ENCODE peak calls at places on chromosomes 13 and 19, in five cellular contexts. R is neural progenitor cell, M is HCT116, Z is GM23248, Q is PC-3. A is an unnamed sample.

GRCh38 chr13:88586263-88586662 is 915.1 kb downstream of the SLITRK5 start:
- DNase-seq in R (no peak), M (no peak), Z (no peak), Q (peak; percentile 6), A (no peak)

GRCh38 chr19:7679017-7679720 is 1.5 kb upstream of the TRAPPC5 start:
- DNase-seq in R (no peak), M (no peak), Z (no peak), Q (peak; percentile 55), A (peak; percentile 23)

GRCh38 chr13:32887617-32888016 is 128.6 kb upstream of the KL start:
- DNase-seq in R (no peak), M (no peak), Z (no peak), Q (no peak), A (no peak)

GRCh38 chr19:10896851-10897526 is 25.6 kb downstream of the CARM1 start:
- DNase-seq in R (no peak), M (no peak), Z (no peak), Q (peak; percentile 66), A (no peak)

GRCh38 chr19:2342656-2343288 is 14.3 kb downstream of the SPPL2B start:
- DNase-seq in R (no peak), M (no peak), Z (no peak), Q (no peak), A (no peak)

GRCh38 chr19:14480695-14481069 is 5.5 kb upstream of the PTGER1 start:
- DNase-seq in R (no peak), M (no peak), Z (peak; percentile 33), Q (no peak), A (no peak)

GRCh38 chr13:63396746-63397145 is 1981.1 kb upstream of the PCDH20 start:
- DNase-seq in R (no peak), M (no peak), Z (no peak), Q (no peak), A (no peak)

GRCh38 chr13:48304132-48304876 is 753 bp downstream of the RB1 start:
- DNase-seq in R (peak; percentile 59), M (no peak), Z (peak; percentile 70), Q (peak; percentile 29), A (peak; percentile 31)

GRCh38 chr19:49862411-49863253 is 4.7 kb downstream of the PNKP start:
- DNase-seq in R (peak; percentile 52), M (no peak), Z (no peak), Q (no peak), A (no peak)

GRCh38 chr19:14116918-14117578 is 514 bp downstream of the PRKACA start:
- DNase-seq in R (no peak), M (no peak), Z (peak; percentile 30), Q (no peak), A (no peak)

GRCh38 chr13:39596176-39596575 is 6.8 kb downstream of the LHFPL6 start:
- DNase-seq in R (no peak), M (no peak), Z (no peak), Q (no peak), A (no peak)

GRCh38 chr13:20264271-20265018 is 32.3 kb upstream of the GJB6 start:
- DNase-seq in R (no peak), M (no peak), Z (no peak), Q (no peak), A (no peak)

GRCh38 chr19:51240866-51241265 is 10.0 kb upstream of the SIGLECL1 start:
- DNase-seq in R (no peak), M (no peak), Z (no peak), Q (no peak), A (no peak)

GRCh38 chr13:78129850-78130249 is 211.2 kb upstream of the EDNRB start:
- DNase-seq in R (no peak), M (no peak), Z (no peak), Q (no peak), A (no peak)

GRCh38 chr19:28878862-28879566 is 333.9 kb downstream of the UQCRFS1 start:
- DNase-seq in R (peak; percentile 92), M (peak; percentile 21), Z (peak; percentile 83), Q (peak; percentile 62), A (peak; percentile 79)

GRCh38 chr13:112619730-112620639 is 32.0 kb upstream of the TUBGCP3 start:
- DNase-seq in R (peak; percentile 93), M (peak; percentile 38), Z (no peak), Q (no peak), A (no peak)

GRCh38 chr19:2273356-2274184 is 8.4 kb downstream of the PEAK3 start:
- DNase-seq in R (peak; percentile 95), M (peak; percentile 59), Z (peak; percentile 77), Q (peak; percentile 66), A (peak; percentile 94)

GRCh38 chr19:459724-460511 is 915 bp downstream of the SHC2 start:
- DNase-seq in R (peak; percentile 82), M (no peak), Z (peak; percentile 36), Q (peak; percentile 23), A (no peak)

DNA sequence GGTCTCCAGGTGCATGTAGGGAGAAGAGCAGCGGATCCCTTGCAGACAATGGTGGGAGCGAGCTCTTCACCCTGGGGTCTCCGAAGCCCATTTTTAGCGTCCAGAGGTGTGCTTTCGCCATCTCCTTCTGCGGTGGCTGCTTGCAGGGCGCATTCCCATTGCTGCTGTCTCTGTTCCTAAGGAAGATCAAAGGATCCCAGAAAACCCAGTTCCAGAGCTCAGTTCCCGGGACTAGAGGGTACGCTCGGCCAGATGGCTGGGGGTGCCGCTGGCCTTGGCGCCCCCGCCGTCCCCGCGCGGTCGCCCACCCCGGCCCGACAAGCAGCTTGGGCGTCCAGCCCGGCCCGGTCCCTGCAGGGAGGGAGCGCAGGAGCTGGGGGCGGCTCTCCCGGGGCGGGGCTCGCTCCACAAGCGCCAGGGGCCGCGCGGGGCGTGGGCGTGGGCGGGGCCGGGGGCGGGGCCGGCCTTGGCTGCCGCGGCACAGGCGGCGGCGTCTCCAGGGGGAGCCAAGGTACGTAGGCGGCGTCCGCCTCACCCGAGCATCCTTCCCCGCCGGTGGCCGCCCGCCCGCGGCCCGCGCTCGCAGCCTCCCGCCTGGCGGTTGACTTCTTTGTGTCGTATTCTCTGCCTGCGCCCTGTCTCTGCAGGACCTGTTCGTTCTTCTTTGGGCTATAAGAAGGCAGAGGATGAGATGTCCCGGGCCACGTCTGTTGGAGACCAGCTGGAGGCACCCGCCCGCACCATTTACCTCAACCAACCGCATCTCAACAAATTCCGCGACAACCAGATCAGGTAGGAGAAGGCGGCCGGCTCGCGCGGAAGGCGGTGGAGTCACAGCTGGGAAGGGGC is 96.8 kb downstream of the ATP8A2 start:
- DNase-seq in R (peak; percentile 84), M (no peak), Z (no peak), Q (no peak), A (no peak)
- TF ChIP-seq EZH2phosphoT487 in R (peak; percentile 39), M (no peak), Z (no peak), Q (no peak), A (no peak)

DNA sequence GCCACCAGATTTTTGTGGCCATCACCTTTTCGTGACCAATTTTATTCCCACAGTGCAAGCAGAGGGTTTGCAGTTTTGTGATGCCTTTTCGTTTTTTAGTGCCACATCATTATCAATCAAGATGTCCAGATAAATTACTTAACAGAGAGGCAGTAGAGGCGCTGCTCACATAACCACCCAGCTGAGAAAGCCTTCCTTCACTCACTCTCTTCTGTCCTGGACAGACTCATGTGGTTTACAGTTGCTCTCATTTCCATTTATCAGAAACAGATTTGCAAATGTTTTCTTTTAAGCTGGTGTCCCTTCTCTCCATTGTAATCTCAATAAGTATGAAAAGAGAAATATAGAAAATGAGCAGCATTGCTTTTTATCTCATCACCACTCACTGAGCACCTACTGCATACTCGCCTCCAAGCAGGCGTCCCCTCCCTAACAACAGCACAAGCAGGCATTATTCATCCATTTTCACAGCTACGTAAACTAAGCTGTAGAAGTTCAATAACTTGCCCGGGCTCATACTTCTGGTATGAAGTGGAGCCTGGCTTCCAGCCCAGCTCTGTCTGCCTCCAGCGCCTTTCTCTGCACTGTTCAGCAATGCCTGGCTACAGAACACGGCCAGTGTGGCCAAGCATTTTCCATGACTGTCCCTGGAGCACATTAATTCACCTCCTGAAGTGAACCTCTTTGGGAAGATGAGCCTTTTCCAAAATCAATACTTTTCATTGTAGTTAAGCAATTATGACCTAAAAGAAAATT is 34.6 kb upstream of the KATNAL1 start:
- DNase-seq in R (no peak), M (peak; percentile 44), Z (peak; percentile 99), Q (peak; percentile 90), A (no peak)
- H3K9ac ChIP-seq in R (no peak overlapping the region), M (peak overlapping the region; percentile 18), Z (peak overlapping the region; percentile 71), Q (no peak overlapping the region), A (no peak overlapping the region)

DNA sequence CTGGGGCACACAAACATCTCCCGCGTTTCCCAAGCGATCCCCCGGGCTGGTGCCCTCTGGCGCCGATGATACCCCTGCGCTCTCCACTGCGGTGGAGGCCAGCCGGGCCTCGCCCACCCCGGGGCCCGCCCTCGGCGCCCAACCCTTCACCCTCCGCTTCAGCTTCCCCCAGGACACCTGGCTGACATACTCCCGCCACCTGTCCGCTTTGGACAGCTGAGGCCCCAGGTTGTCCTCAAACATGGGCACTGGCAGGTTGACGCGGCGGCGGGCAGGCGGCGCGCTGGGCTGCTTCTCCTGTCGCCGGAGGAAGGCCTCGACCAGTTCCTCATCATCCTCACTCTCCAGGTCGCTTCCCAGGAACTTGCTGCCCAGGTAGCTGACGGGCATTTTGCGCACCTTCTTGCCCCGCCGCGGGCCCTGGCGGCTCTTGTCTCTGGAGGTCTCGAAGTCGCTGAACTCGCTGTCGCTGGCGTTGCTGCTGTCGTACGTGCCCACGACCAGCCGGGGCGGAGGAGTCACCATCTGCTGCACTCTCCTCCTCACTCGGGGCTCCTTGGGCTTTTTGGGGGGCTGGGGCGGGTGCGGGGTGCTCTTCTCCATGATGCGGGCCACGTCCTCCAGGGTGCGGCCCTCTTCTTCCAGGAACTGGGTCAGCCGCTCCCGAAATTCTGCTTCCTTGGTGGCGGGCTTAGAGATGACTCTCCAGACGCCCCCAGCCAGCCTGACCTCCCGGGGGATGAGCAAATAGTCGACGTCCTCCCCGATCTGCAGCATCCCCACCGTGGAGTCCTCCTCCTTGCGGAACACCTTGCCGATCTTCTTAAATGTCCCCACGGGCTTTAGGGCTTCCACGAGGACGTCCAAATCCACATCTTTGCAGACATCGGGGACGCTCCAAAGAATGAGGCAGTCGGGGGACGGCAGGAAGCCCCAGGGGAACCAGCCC is 1.1 kb downstream of the CCDC8 start:
- DNase-seq in R (peak; percentile 61), M (no peak), Z (peak; percentile 31), Q (no peak), A (no peak)
- TF ChIP-seq EZH2 in R (peak; percentile 49), M (no peak), Z (no peak), Q (no peak), A (no peak)

GRCh38 chr19:5096536-5096935 is 127.6 kb downstream of the KDM4B start:
- DNase-seq in R (no peak), M (no peak), Z (no peak), Q (no peak), A (no peak)
- TF ChIP-seq EZH2phosphoT487 in R (no peak), M (no peak), Z (no peak), Q (no peak), A (no peak)

A was measured in MM.1S.